ENCODE peak calls at places on chromosomes 5 and 9, in eight cellular contexts. E is breast epithelium; Z is heart left ventricle; C is CD4-positive, CD25-positive, alpha-beta regulatory T cell; D is fibroblast of lung; M is upper lobe of right lung; S is epithelial cell of prostate; P is left ventricle myocardium inferior. J is an unnamed sample.

GRCh38 chr9:92738661-92739081 is 26.0 kb downstream of the BICD2 start:
- DNase-seq in Z (peak), D (no peak), E (peak), P (no peak), M (peak), C (no peak), S (no peak), J (no peak)

GRCh38 chr5:170642776-170643436 is 139.1 kb downstream of the KCNIP1 start:
- DNase-seq in S (no peak), E (no peak), M (peak), P (no peak), D (no peak), Z (no peak), C (no peak), J (no peak)

GRCh38 chr5:98474211-98474610 is 299.3 kb upstream of the RGMB start:
- DNase-seq in P (no peak), E (no peak), M (no peak), S (no peak), Z (no peak), C (no peak), D (no peak), J (no peak)

GRCh38 chr5:147485046-147485445 is 24.8 kb downstream of the DPYSL3 start:
- DNase-seq in S (no peak), P (no peak), Z (no peak), M (no peak), D (no peak), E (no peak), C (no peak), J (no peak)

GRCh38 chr5:177339107-177339638 is 12.3 kb downstream of the LMAN2 start:
- DNase-seq in P (no peak), D (no peak), E (no peak), C (no peak), Z (no peak), M (no peak), S (no peak), J (no peak)

GRCh38 chr5:135833961-135834638 is 363 bp upstream of the SLC25A48 start:
- DNase-seq in Z (no peak), P (no peak), M (no peak), D (peak), E (no peak), C (no peak), S (no peak), J (no peak)

GRCh38 chr9:88809371-88809770 is 181.9 kb upstream of the S1PR3 start:
- DNase-seq in M (no peak), D (peak), Z (no peak), E (no peak), C (no peak), S (no peak), P (no peak), J (no peak)

GRCh38 chr9:36995927-36996471 is 38.1 kb downstream of the PAX5 start:
- DNase-seq in S (no peak), P (peak), E (no peak), M (peak), Z (peak), C (peak), D (peak), J (no peak)

GRCh38 chr5:65482727-65483473 is 1.2 kb upstream of the ADAMTS6 start:
- DNase-seq in C (peak), M (no peak), Z (no peak), P (no peak), E (no peak), D (peak), S (no peak), J (no peak)

GRCh38 chr5:42591026-42591425 is 165.6 kb upstream of the CCDC152 start:
- DNase-seq in E (no peak), P (peak), Z (peak), C (no peak), S (no peak), M (no peak), D (peak), J (peak)

GRCh38 chr5:138700581-138701362 is 52.5 kb upstream of the CTNNA1 start:
- DNase-seq in P (no peak), Z (no peak), C (no peak), S (no peak), D (no peak), M (no peak), E (no peak), J (no peak)

GRCh38 chr5:1553642-1554409 is 30.1 kb upstream of the LPCAT1 start:
- DNase-seq in S (no peak), D (no peak), P (no peak), E (no peak), Z (peak), M (no peak), C (no peak), J (no peak)

GRCh38 chr9:120486347-120486746 is 93.6 kb downstream of the CDK5RAP2 start:
- DNase-seq in S (no peak), M (no peak), P (no peak), D (no peak), E (no peak), Z (no peak), C (no peak), J (no peak)

GRCh38 chr9:120482424-120483186 is 97.4 kb downstream of the CDK5RAP2 start:
- DNase-seq in M (no peak), S (no peak), Z (peak), C (no peak), D (no peak), P (peak), E (no peak), J (no peak)

GRCh38 chr9:120490888-120491595 is 88.9 kb downstream of the CDK5RAP2 start:
- DNase-seq in Z (no peak), S (no peak), E (no peak), M (no peak), P (no peak), D (no peak), C (no peak), J (no peak)

GRCh38 chr9:120484162-120484561 is 95.8 kb downstream of the CDK5RAP2 start:
- DNase-seq in E (no peak), P (no peak), C (no peak), M (no peak), S (no peak), Z (no peak), D (no peak), J (no peak)

DNA sequence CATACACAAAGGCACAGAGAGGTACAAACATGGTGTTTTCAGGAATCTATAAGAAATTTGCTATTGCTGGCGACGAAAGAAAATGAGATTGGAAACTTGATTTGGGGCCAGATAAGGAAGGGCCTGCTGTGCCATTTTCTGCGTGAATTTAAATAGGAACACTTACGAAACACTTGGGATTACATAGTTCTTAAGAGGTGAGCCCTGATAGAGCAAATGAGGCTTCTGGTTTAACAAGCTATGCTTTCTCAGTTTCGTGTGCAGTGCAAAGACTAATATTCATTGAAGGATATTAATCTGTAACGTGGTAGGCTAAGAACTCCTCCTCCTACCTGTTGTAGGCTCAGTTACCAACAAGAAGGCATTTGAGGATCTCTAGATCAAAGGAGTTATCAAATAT is 93.1 kb downstream of the CDK5RAP2 start:
- DNase-seq in S (no peak), M (no peak), Z (no peak), E (no peak), D (no peak), C (no peak), P (no peak), J (no peak)
- H3K27ac ChIP-seq in S (no peak), M (no peak), Z (no peak), E (no peak), D (peak), C (no peak), P (no peak), J (no peak)

GRCh38 chr5:100852988-100853449 is 50.1 kb downstream of the ST8SIA4 start:
- DNase-seq in D (no peak), S (no peak), P (no peak), E (no peak), M (no peak), Z (no peak), C (peak), J (no peak)

GRCh38 chr5:100855295-100855694 is 47.8 kb downstream of the ST8SIA4 start:
- DNase-seq in P (no peak), S (no peak), C (no peak), M (no peak), E (no peak), D (no peak), Z (no peak), J (no peak)

GRCh38 chr5:100853582-100853981 is 49.5 kb downstream of the ST8SIA4 start:
- DNase-seq in Z (no peak), S (no peak), D (no peak), E (no peak), M (no peak), P (no peak), C (no peak), J (no peak)

GRCh38 chr5:100854594-100854993 is 48.5 kb downstream of the ST8SIA4 start:
- DNase-seq in E (no peak), C (no peak), S (no peak), P (no peak), D (no peak), M (no peak), Z (no peak), J (no peak)

GRCh38 chr5:100852051-100852450 is 51.0 kb downstream of the ST8SIA4 start:
- DNase-seq in P (no peak), D (no peak), Z (no peak), C (no peak), S (no peak), E (no peak), M (no peak), J (no peak)
- H3K27ac ChIP-seq in P (peak), D (no peak), Z (peak), C (peak), S (no peak), E (no peak), M (no peak), J (no peak)

GRCh38 chr9:126327750-126328120 is 1.1 kb downstream of the MVB12B start:
- DNase-seq in C (no peak), M (no peak), S (no peak), E (no peak), D (no peak), P (no peak), Z (no peak), J (no peak)

GRCh38 chr9:126327016-126327749 is 554 bp downstream of the MVB12B start:
- DNase-seq in C (peak), M (peak), Z (no peak), D (no peak), P (no peak), S (no peak), E (no peak), J (no peak)

GRCh38 chr9:126325779-126326178 is 850 bp upstream of the MVB12B start:
- DNase-seq in P (no peak), C (no peak), M (no peak), Z (no peak), E (no peak), D (no peak), S (no peak), J (no peak)

GRCh38 chr9:126328415-126328814 is 1.8 kb downstream of the MVB12B start:
- DNase-seq in Z (no peak), D (no peak), E (no peak), C (no peak), M (no peak), S (no peak), P (no peak), J (no peak)

GRCh38 chr9:126326228-126327015 is at the start of gene MVB12B:
- DNase-seq in S (no peak), D (no peak), M (peak), C (peak), Z (peak), E (no peak), P (peak), J (peak)
- H3K27ac ChIP-seq in S (no peak), D (peak), M (peak), C (no peak), Z (peak), E (peak), P (peak), J (peak)

GRCh38 chr5:150131978-150132694 is 23.5 kb downstream of the PDGFRB start:
- DNase-seq in D (peak), E (no peak), P (no peak), S (no peak), M (no peak), Z (no peak), C (no peak), J (no peak)
- H3K27ac ChIP-seq in D (peak), E (peak), P (peak), S (no peak), M (no peak), Z (no peak), C (no peak), J (peak)

GRCh38 chr9:131557855-131558548 is 12.7 kb downstream of the PRRT1B start:
- DNase-seq in Z (no peak), S (no peak), P (no peak), C (no peak), E (no peak), D (no peak), M (no peak), J (no peak)
- H3K27ac ChIP-seq in Z (no peak), S (no peak), P (no peak), C (no peak), E (no peak), D (no peak), M (no peak), J (no peak)

GRCh38 chr9:76618762-76619161 is 145.5 kb upstream of the PCA3 start:
- DNase-seq in S (no peak), E (no peak), P (no peak), D (peak), M (no peak), Z (no peak), C (no peak), J (no peak)
- H3K27ac ChIP-seq in S (no peak), E (peak), P (peak), D (peak), M (peak), Z (peak), C (no peak), J (no peak)

GRCh38 chr5:14545308-14545707 is 36.3 kb upstream of the OTULINL start:
- DNase-seq in D (no peak), P (no peak), C (no peak), M (no peak), E (no peak), Z (no peak), S (no peak), J (no peak)
- H3K27ac ChIP-seq in D (no peak), P (no peak), C (no peak), M (no peak), E (no peak), Z (peak), S (no peak), J (no peak)

DNA sequence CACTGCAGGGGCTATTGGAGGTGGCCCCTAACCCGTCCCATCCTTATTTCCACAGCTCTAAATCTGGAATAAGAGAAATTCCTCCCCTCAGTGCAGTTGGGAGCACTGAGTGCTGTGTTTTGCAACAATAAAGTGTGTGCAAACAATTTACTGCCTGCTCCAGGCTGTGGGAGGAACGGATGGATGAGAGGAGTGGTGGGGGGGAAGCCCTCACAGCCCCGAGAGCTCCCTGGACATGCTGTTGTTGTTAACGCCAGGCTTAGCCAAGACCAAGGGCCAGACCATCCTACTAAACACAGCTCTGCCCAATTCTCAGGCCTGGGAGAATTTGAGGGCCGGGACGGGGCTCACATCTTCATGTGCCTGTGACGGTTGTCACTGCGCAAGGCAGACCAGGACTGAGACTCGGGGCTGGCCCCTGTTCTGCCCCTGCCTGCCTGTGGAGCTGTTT is 200.2 kb downstream of the DAB2IP start:
- DNase-seq in E (no peak), C (no peak), M (no peak), S (no peak), D (no peak), Z (peak), P (peak), J (no peak)
- H3K27ac ChIP-seq in E (peak), C (no peak), M (peak), S (no peak), D (no peak), Z (no peak), P (peak), J (peak)

J was measured in caudate nucleus.